ENCODE peak calls at places on chromosome 20, in nine cellular contexts. One of them, this sample, is unnamed. For H3K4me1, the result is how much of the 10 kb centered on the place peaks cover.

GRCh38 chr20:14657231-14657630 is 319.8 kb upstream of the FLRT3 start:
- DNase-seq in GM12878: no peak
- DNase-seq in HCT116: no peak
- DNase-seq in MM.1S: no peak
- DNase-seq in endothelial cell of umbilical vein: no peak
- DNase-seq in fibroblast of lung: peak
- DNase-seq in hepatocyte: peak
- DNase-seq in GM23338: no peak
- DNase-seq in GM23248: no peak
- DNase-seq in this sample: no peak

GRCh38 chr20:49558826-49559225 is 9.1 kb downstream of the PTGIS start:
- DNase-seq in endothelial cell of umbilical vein: no peak
- DNase-seq in hepatocyte: no peak
- DNase-seq in MM.1S: no peak
- DNase-seq in HCT116: no peak
- DNase-seq in fibroblast of lung: no peak
- DNase-seq in GM23338: no peak
- DNase-seq in GM23248: no peak
- DNase-seq in GM12878: no peak
- DNase-seq in this sample: no peak

GRCh38 chr20:48098866-48099265 is 313.6 kb upstream of the SULF2 start:
- DNase-seq in hepatocyte: no peak
- DNase-seq in GM12878: no peak
- DNase-seq in GM23338: no peak
- DNase-seq in GM23248: no peak
- DNase-seq in HCT116: no peak
- DNase-seq in endothelial cell of umbilical vein: no peak
- DNase-seq in MM.1S: no peak
- DNase-seq in fibroblast of lung: no peak
- DNase-seq in this sample: no peak

GRCh38 chr20:40778894-40779496 is 90.0 kb upstream of the MAFB start:
- DNase-seq in fibroblast of lung: no peak
- DNase-seq in GM12878: no peak
- DNase-seq in GM23248: no peak
- DNase-seq in MM.1S: peak
- DNase-seq in endothelial cell of umbilical vein: no peak
- DNase-seq in hepatocyte: no peak
- DNase-seq in HCT116: no peak
- DNase-seq in GM23338: no peak
- DNase-seq in this sample: no peak

GRCh38 chr20:25038103-25038410 is 19.9 kb downstream of the ACSS1 start:
- DNase-seq in MM.1S: no peak
- DNase-seq in GM12878: no peak
- DNase-seq in hepatocyte: no peak
- DNase-seq in endothelial cell of umbilical vein: no peak
- DNase-seq in GM23248: no peak
- DNase-seq in GM23338: no peak
- DNase-seq in HCT116: no peak
- DNase-seq in fibroblast of lung: no peak
- DNase-seq in this sample: no peak

GRCh38 chr20:7879883-7880282 is 60.4 kb downstream of the HAO1 start:
- DNase-seq in fibroblast of lung: peak
- DNase-seq in GM12878: no peak
- DNase-seq in HCT116: no peak
- DNase-seq in GM23248: peak
- DNase-seq in endothelial cell of umbilical vein: no peak
- DNase-seq in MM.1S: peak
- DNase-seq in GM23338: peak
- DNase-seq in hepatocyte: peak
- DNase-seq in this sample: peak

GRCh38 chr20:43736588-43737091 is 9.8 kb upstream of the GTSF1L start:
- DNase-seq in endothelial cell of umbilical vein: no peak
- DNase-seq in MM.1S: no peak
- DNase-seq in GM23248: no peak
- DNase-seq in GM23338: peak
- DNase-seq in HCT116: no peak
- DNase-seq in GM12878: peak
- DNase-seq in hepatocyte: peak
- DNase-seq in fibroblast of lung: no peak
- DNase-seq in this sample: no peak

GRCh38 chr20:43372051-43372450 is 85.6 kb upstream of the SRSF6 start:
- DNase-seq in GM23248: no peak
- DNase-seq in GM23338: no peak
- DNase-seq in fibroblast of lung: peak
- DNase-seq in GM12878: no peak
- DNase-seq in hepatocyte: peak
- DNase-seq in MM.1S: no peak
- DNase-seq in endothelial cell of umbilical vein: no peak
- DNase-seq in HCT116: no peak
- DNase-seq in this sample: no peak

GRCh38 chr20:23446505-23446904 is 6.2 kb downstream of the CST11 start:
- DNase-seq in fibroblast of lung: peak
- DNase-seq in MM.1S: peak
- DNase-seq in GM23338: peak
- DNase-seq in HCT116: peak
- DNase-seq in GM23248: peak
- DNase-seq in endothelial cell of umbilical vein: peak
- DNase-seq in GM12878: peak
- DNase-seq in hepatocyte: peak
- DNase-seq in this sample: no peak

GRCh38 chr20:59830107-59831023 is 103.1 kb downstream of the SYCP2 start:
- DNase-seq in GM12878: no peak
- DNase-seq in endothelial cell of umbilical vein: no peak
- DNase-seq in GM23338: no peak
- DNase-seq in fibroblast of lung: no peak
- DNase-seq in MM.1S: no peak
- DNase-seq in GM23248: no peak
- DNase-seq in hepatocyte: peak
- DNase-seq in HCT116: no peak
- DNase-seq in this sample: peak

GRCh38 chr20:3640259-3640658 is 22.9 kb downstream of the GFRA4 start:
- DNase-seq in fibroblast of lung: no peak
- DNase-seq in MM.1S: no peak
- DNase-seq in GM23248: no peak
- DNase-seq in GM12878: no peak
- DNase-seq in hepatocyte: no peak
- DNase-seq in HCT116: no peak
- DNase-seq in GM23338: no peak
- DNase-seq in endothelial cell of umbilical vein: no peak
- DNase-seq in this sample: no peak

GRCh38 chr20:48849779-48850178 is 22.0 kb upstream of the PREX1 start:
- DNase-seq in hepatocyte: no peak
- DNase-seq in GM23248: no peak
- DNase-seq in fibroblast of lung: no peak
- DNase-seq in endothelial cell of umbilical vein: no peak
- DNase-seq in MM.1S: no peak
- DNase-seq in GM23338: no peak
- DNase-seq in HCT116: no peak
- DNase-seq in GM12878: no peak
- DNase-seq in this sample: no peak

GRCh38 chr20:51480507-51481270 is 61.8 kb downstream of the NFATC2 start:
- DNase-seq in endothelial cell of umbilical vein: no peak
- DNase-seq in GM23338: no peak
- DNase-seq in MM.1S: no peak
- DNase-seq in hepatocyte: no peak
- DNase-seq in GM23248: no peak
- DNase-seq in HCT116: no peak
- DNase-seq in GM12878: peak
- DNase-seq in fibroblast of lung: no peak
- DNase-seq in this sample: no peak

GRCh38 chr20:50724112-50724724 is 7.2 kb upstream of the PARD6B start:
- DNase-seq in MM.1S: no peak
- DNase-seq in endothelial cell of umbilical vein: no peak
- DNase-seq in hepatocyte: no peak
- DNase-seq in GM12878: no peak
- DNase-seq in GM23338: no peak
- DNase-seq in HCT116: no peak
- DNase-seq in GM23248: no peak
- DNase-seq in fibroblast of lung: no peak
- DNase-seq in this sample: no peak

GRCh38 chr20:40232288-40232687 is 456.7 kb downstream of the MAFB start:
- DNase-seq in HCT116: no peak
- DNase-seq in endothelial cell of umbilical vein: no peak
- DNase-seq in fibroblast of lung: no peak
- DNase-seq in GM23338: no peak
- DNase-seq in GM12878: no peak
- DNase-seq in MM.1S: no peak
- DNase-seq in hepatocyte: no peak
- DNase-seq in GM23248: peak
- DNase-seq in this sample: no peak

GRCh38 chr20:57650756-57651483 is 30.7 kb upstream of the ZBP1 start:
- DNase-seq in GM23248: no peak
- DNase-seq in fibroblast of lung: no peak
- DNase-seq in hepatocyte: peak
- DNase-seq in HCT116: no peak
- DNase-seq in GM23338: no peak
- DNase-seq in MM.1S: no peak
- DNase-seq in endothelial cell of umbilical vein: no peak
- DNase-seq in GM12878: no peak
- DNase-seq in this sample: no peak

GRCh38 chr20:57653546-57653900 is 33.3 kb upstream of the ZBP1 start:
- DNase-seq in hepatocyte: peak
- DNase-seq in HCT116: no peak
- DNase-seq in GM12878: no peak
- DNase-seq in endothelial cell of umbilical vein: no peak
- DNase-seq in GM23338: no peak
- DNase-seq in MM.1S: no peak
- DNase-seq in fibroblast of lung: no peak
- DNase-seq in GM23248: no peak
- DNase-seq in this sample: no peak

GRCh38 chr20:57653910-57654309 is 33.7 kb upstream of the ZBP1 start:
- DNase-seq in fibroblast of lung: no peak
- DNase-seq in GM12878: no peak
- DNase-seq in endothelial cell of umbilical vein: no peak
- DNase-seq in GM23248: no peak
- DNase-seq in hepatocyte: peak
- DNase-seq in HCT116: no peak
- DNase-seq in MM.1S: no peak
- DNase-seq in GM23338: no peak
- DNase-seq in this sample: no peak

GRCh38 chr20:57652865-57653545 is 32.8 kb upstream of the ZBP1 start:
- DNase-seq in GM23248: no peak
- DNase-seq in HCT116: no peak
- DNase-seq in endothelial cell of umbilical vein: no peak
- DNase-seq in fibroblast of lung: no peak
- DNase-seq in hepatocyte: peak
- DNase-seq in GM23338: no peak
- DNase-seq in MM.1S: no peak
- DNase-seq in GM12878: no peak
- DNase-seq in this sample: no peak

GRCh38 chr20:57651977-57652864 is 32.0 kb upstream of the ZBP1 start:
- DNase-seq in MM.1S: no peak
- DNase-seq in hepatocyte: peak
- DNase-seq in endothelial cell of umbilical vein: no peak
- DNase-seq in fibroblast of lung: no peak
- DNase-seq in HCT116: no peak
- DNase-seq in GM23338: no peak
- DNase-seq in GM23248: no peak
- DNase-seq in GM12878: no peak
- DNase-seq in this sample: no peak
- H3K4me1 ChIP-seq in MM.1S: under half
- H3K4me1 ChIP-seq in hepatocyte: under half
- H3K4me1 ChIP-seq in endothelial cell of umbilical vein: under half
- H3K4me1 ChIP-seq in fibroblast of lung: under half
- H3K4me1 ChIP-seq in HCT116: under half
- H3K4me1 ChIP-seq in GM23338: under half
- H3K4me1 ChIP-seq in GM23248: under half
- H3K4me1 ChIP-seq in GM12878: under half
- H3K4me1 ChIP-seq in this sample: under half

GRCh38 chr20:63032861-63033634 is 26.3 kb upstream of the BHLHE23 start:
- DNase-seq in GM23248: no peak
- DNase-seq in GM23338: peak
- DNase-seq in endothelial cell of umbilical vein: no peak
- DNase-seq in GM12878: peak
- DNase-seq in HCT116: no peak
- DNase-seq in hepatocyte: no peak
- DNase-seq in MM.1S: no peak
- DNase-seq in fibroblast of lung: no peak
- DNase-seq in this sample: no peak
- TF ChIP-seq EZH2 in GM23248: no peak
- TF ChIP-seq EZH2 in GM23338: no peak
- TF ChIP-seq EZH2 in endothelial cell of umbilical vein: peak
- TF ChIP-seq EZH2 in GM12878: no peak
- TF ChIP-seq EZH2 in HCT116: no peak
- TF ChIP-seq EZH2 in hepatocyte: no peak
- TF ChIP-seq EZH2 in MM.1S: no peak
- TF ChIP-seq EZH2 in fibroblast of lung: peak
- TF ChIP-seq EZH2 in this sample: no peak

DNA sequence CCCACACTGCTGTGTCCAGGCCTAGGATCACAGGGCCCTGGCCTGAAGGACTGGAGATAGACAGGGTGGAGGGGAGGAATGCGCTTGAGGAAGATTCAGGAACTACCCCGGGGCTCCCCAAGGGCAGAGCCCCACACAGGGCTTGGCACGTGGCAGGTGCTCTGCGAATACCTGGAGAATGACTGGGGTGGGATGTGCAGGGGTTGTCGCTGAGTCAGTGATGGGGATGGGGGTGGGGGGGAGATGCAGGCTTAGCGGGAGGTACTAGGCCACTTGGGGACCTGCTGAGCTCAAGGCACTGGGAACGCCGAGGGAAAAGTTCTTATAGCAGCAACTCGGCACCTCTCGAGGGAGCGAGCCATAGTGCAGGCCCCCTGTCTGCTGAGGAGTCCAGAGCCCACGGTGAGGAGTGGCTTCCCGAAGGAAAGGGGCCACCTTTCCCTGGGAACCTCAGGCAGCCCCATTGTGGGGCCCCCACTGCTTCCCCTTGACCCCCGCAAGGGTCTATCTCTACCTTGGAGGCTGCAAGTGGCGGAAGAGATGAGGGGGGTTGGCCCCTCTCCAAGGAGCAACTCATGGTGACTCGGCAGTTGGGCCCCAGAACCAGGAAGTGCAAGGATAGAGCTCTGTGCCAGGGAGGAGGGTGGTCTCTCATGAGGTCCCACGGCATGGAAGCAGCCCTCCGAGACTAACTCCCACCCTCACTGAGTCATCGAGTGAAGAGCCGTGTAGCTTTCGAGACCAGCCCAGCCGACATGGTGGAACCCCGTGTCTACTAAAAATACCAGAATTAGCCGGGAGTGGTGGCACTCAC is 33.1 kb downstream of the SRC start:
- DNase-seq in endothelial cell of umbilical vein: peak
- DNase-seq in GM23248: peak
- DNase-seq in GM12878: no peak
- DNase-seq in HCT116: peak
- DNase-seq in GM23338: peak
- DNase-seq in fibroblast of lung: no peak
- DNase-seq in MM.1S: no peak
- DNase-seq in hepatocyte: no peak
- DNase-seq in this sample: no peak
- H3K4me1 ChIP-seq in endothelial cell of umbilical vein: under half
- H3K4me1 ChIP-seq in GM23248: under half
- H3K4me1 ChIP-seq in GM12878: half or more
- H3K4me1 ChIP-seq in HCT116: half or more
- H3K4me1 ChIP-seq in GM23338: under half
- H3K4me1 ChIP-seq in fibroblast of lung: under half
- H3K4me1 ChIP-seq in MM.1S: under half
- H3K4me1 ChIP-seq in hepatocyte: under half
- H3K4me1 ChIP-seq in this sample: under half

GRCh38 chr20:52761867-52762266 is 210.3 kb upstream of the TSHZ2 start:
- DNase-seq in GM23338: no peak
- DNase-seq in endothelial cell of umbilical vein: no peak
- DNase-seq in fibroblast of lung: no peak
- DNase-seq in HCT116: no peak
- DNase-seq in hepatocyte: peak
- DNase-seq in GM12878: no peak
- DNase-seq in GM23248: peak
- DNase-seq in MM.1S: no peak
- DNase-seq in this sample: no peak
- TF ChIP-seq EZH2 in GM23338: no peak
- TF ChIP-seq EZH2 in endothelial cell of umbilical vein: no peak
- TF ChIP-seq EZH2 in fibroblast of lung: no peak
- TF ChIP-seq EZH2 in HCT116: no peak
- TF ChIP-seq EZH2 in hepatocyte: no peak
- TF ChIP-seq EZH2 in GM12878: no peak
- TF ChIP-seq EZH2 in GM23248: no peak
- TF ChIP-seq EZH2 in MM.1S: no peak
- TF ChIP-seq EZH2 in this sample: no peak

This sample was measured in mammary epithelial cell.